ENCODE peak calls at places on chromosomes 3 and 15, in six cellular contexts. A is H9, I is WERI-Rb-1, B is AG09319, X is sigmoid colon, K is psoas muscle. W is an unnamed sample.

GRCh38 chr3:49906004-49906860 is 2.6 kb upstream of the MST1R start:
- DNase-seq in I (peak), A (peak), B (peak), X (no peak), K (peak), W (no peak)

GRCh38 chr15:39239562-39239961 is 341.3 kb upstream of the THBS1 start:
- DNase-seq in X (no peak), B (no peak), I (no peak), A (no peak), K (no peak), W (no peak)

GRCh38 chr3:71606582-71606981 is 23.1 kb upstream of the FOXP1 start:
- DNase-seq in K (no peak), B (no peak), I (no peak), A (no peak), X (no peak), W (no peak)

GRCh38 chr3:133955892-133956291 is 60.2 kb upstream of the RAB6B start:
- DNase-seq in X (no peak), K (no peak), B (peak), I (peak), A (no peak), W (no peak)

GRCh38 chr15:89105147-89105546 is 16.9 kb downstream of the ABHD2 start:
- DNase-seq in A (no peak), I (no peak), K (no peak), X (no peak), B (peak), W (peak)

GRCh38 chr3:44529927-44530326 is 25.1 kb upstream of the ZKSCAN7 start:
- DNase-seq in B (no peak), K (no peak), I (peak), X (no peak), A (no peak), W (no peak)

GRCh38 chr15:97410907-97411575 is 549.5 kb upstream of the ARRDC4 start:
- DNase-seq in A (no peak), X (no peak), K (no peak), I (no peak), B (no peak), W (no peak)

GRCh38 chr15:26050979-26051378 is 187.9 kb upstream of the ATP10A start:
- DNase-seq in K (no peak), X (no peak), A (no peak), B (no peak), I (no peak), W (no peak)

GRCh38 chr3:68089572-68089991 is 435.2 kb upstream of the SUCLG2 start:
- DNase-seq in A (no peak), X (no peak), K (no peak), I (no peak), B (no peak), W (no peak)

GRCh38 chr15:72086010-72086697 is 31.8 kb downstream of the MYO9A start:
- DNase-seq in X (no peak), I (no peak), A (no peak), B (no peak), K (no peak), W (no peak)

GRCh38 chr3:143121240-143122088 is 1.9 kb downstream of the CHST2 start:
- DNase-seq in I (peak), K (peak), A (peak), B (no peak), X (no peak), W (no peak)

GRCh38 chr3:108006077-108006675 is 84.7 kb downstream of the CD47 start:
- DNase-seq in I (peak), A (no peak), B (no peak), X (no peak), K (no peak), W (no peak)

GRCh38 chr3:116148881-116149530 is 296.3 kb downstream of the LSAMP start:
- DNase-seq in B (no peak), I (no peak), X (no peak), K (no peak), A (no peak), W (no peak)

DNA sequence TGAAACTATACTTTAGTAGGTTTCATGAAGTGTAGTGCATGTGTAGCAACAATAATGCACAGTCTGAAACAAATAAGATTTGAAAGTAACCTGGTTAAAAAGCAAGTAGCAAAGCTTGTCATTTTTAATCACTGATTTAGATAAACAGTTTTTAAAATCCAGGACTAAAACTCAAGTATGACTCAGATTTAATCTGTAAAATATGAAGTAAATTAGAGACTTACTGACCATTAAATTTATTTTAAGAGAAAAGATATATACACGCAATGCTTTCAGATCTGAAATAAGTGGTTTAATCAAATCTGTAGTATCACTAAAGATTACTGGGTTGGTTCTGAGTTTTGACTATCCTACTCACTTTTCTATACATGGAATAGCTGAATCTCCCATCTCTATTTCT is 300.7 kb upstream of the RBMS3 start:
- DNase-seq in K (no peak), A (no peak), B (no peak), X (no peak), I (no peak), W (no peak)
- TF ChIP-seq CTCF in K (no peak), A (no peak), B (no peak), X (no peak), I (no peak), W (no peak)

GRCh38 chr3:169811606-169812123 is 1.0 kb upstream of the LRRIQ4 start:
- DNase-seq in K (no peak), A (no peak), I (no peak), X (no peak), B (no peak), W (peak)

GRCh38 chr3:169809230-169809795 is 3.4 kb upstream of the LRRIQ4 start:
- DNase-seq in A (no peak), K (no peak), B (no peak), I (no peak), X (no peak), W (no peak)

GRCh38 chr3:169812844-169813677 is at the start of the genes LRRC34 and LRRIQ4:
- DNase-seq in I (peak), X (peak), B (peak), K (peak), A (peak), W (no peak)

GRCh38 chr3:169813757-169814517 is 1.2 kb upstream of the LRRC34 start:
- DNase-seq in B (no peak), K (no peak), A (peak), X (no peak), I (peak), W (no peak)

DNA sequence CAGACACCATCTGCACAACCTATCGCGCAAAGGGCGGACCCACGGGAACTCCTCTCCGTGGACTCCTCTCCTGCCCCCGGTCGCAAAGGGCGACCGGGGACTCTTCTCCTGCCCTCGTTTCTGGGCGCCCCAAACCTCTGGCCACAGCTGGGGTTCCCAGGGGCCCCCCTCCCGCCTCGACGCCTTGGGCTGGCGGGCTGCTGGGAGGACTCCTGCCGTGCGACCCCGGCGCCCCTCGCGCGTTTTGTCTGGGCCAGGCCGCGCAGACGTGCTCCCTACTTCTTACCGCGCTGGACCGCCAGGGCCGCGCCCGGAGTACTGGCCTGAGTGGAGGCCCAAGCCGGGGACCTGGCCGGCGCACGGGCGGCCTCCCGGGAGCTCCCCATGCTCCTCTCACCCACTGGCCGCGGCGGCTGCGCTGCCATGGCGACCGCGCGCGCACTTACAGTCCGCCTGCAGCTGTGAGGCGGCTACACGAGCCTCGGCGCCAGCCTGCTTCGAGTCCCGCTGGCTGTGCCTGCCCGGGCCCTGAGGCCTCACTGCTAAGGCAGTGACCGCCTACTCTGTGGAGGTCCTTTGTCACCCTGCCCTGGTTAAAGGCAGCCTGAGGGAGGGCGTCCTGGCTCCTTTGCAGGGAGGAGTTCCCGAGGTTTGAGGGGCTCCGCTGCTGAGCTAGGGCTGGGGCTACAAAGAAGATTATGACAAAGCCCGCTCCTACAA is 386 bp upstream of the LRRIQ4 start:
- DNase-seq in K (peak), B (no peak), I (peak), X (peak), A (peak), W (no peak)
- TF ChIP-seq CTCF in K (no peak), B (no peak), I (no peak), X (no peak), A (no peak), W (no peak)

GRCh38 chr3:15531346-15531745 is 9.8 kb upstream of the COLQ start:
- DNase-seq in A (no peak), I (no peak), K (no peak), B (no peak), X (no peak), W (no peak)

GRCh38 chr3:15523660-15524417 is 2.3 kb upstream of the COLQ start:
- DNase-seq in I (no peak), K (no peak), B (no peak), A (no peak), X (no peak), W (no peak)

GRCh38 chr3:15528881-15529537 is 7.5 kb upstream of the COLQ start:
- DNase-seq in A (no peak), I (peak), X (no peak), K (no peak), B (no peak), W (no peak)

GRCh38 chr3:15525790-15526189 is 4.3 kb upstream of the COLQ start:
- DNase-seq in K (no peak), B (no peak), X (no peak), A (no peak), I (no peak), W (no peak)

DNA sequence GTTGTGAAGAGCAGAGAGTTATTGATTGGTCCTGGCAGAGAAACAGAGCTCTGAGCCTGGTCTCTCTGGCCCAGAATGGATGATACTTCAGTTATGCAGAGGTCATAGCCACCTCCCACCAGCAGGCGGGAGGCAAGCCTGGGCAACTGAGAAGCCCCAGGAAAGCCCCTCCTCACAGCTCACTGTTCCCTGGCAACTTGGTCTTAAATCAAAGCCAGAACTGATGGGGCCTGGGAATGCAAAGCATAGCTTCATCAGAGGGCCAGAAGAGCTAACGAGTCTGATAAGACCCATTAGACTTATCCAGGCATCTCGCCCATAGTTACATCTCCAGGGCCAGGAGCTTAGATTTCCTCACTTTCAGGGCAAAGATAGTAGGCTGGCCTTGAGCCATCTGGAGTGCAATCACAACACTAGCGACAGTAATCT is 5.5 kb upstream of the COLQ start:
- DNase-seq in K (no peak), A (peak), B (no peak), I (peak), X (no peak), W (no peak)
- TF ChIP-seq CTCF in K (no peak), A (peak), B (peak), I (peak), X (no peak), W (no peak)

GRCh38 chr15:77069521-77070121 is 1.3 kb downstream of the TSPAN3 start:
- DNase-seq in I (no peak), A (no peak), B (no peak), X (no peak), K (no peak), W (no peak)
- TF ChIP-seq CTCF in I (no peak), A (no peak), B (no peak), X (no peak), K (no peak), W (no peak)

W was measured in AG04449.